ENCODE peak calls at places on chromosomes 5 and 9, in seven cellular contexts. One of them, this sample, is unnamed.

GRCh38 chr9:100724932-100725331 is 147.1 kb downstream of the CAVIN4 start:
- DNase-seq in heart left ventricle: no peak
- DNase-seq in body of pancreas: no peak
- DNase-seq in endothelial cell of umbilical vein: no peak
- DNase-seq in ovary: no peak
- DNase-seq in prostate gland: no peak
- DNase-seq in A549: no peak
- DNase-seq in this sample: no peak

GRCh38 chr9:98380065-98380681 is 124.7 kb upstream of the TBC1D2 start:
- DNase-seq in heart left ventricle: no peak
- DNase-seq in body of pancreas: peak; percentile 41
- DNase-seq in endothelial cell of umbilical vein: peak; percentile 8
- DNase-seq in ovary: no peak
- DNase-seq in prostate gland: no peak
- DNase-seq in A549: peak; percentile 52
- DNase-seq in this sample: no peak

GRCh38 chr9:110252509-110253139 is 3.7 kb downstream of the TXN start:
- DNase-seq in heart left ventricle: no peak
- DNase-seq in body of pancreas: no peak
- DNase-seq in endothelial cell of umbilical vein: no peak
- DNase-seq in ovary: no peak
- DNase-seq in prostate gland: no peak
- DNase-seq in A549: peak; percentile 57
- DNase-seq in this sample: no peak

GRCh38 chr9:77648458-77649108 is 461 bp upstream of the GNA14 start:
- DNase-seq in heart left ventricle: peak; percentile 69
- DNase-seq in body of pancreas: peak; percentile 69
- DNase-seq in endothelial cell of umbilical vein: peak; percentile 51
- DNase-seq in ovary: peak; percentile 83
- DNase-seq in prostate gland: peak; percentile 59
- DNase-seq in A549: no peak
- DNase-seq in this sample: no peak

GRCh38 chr5:73826301-73826700 is 200.3 kb downstream of the ARHGEF28 start:
- DNase-seq in heart left ventricle: no peak
- DNase-seq in body of pancreas: no peak
- DNase-seq in endothelial cell of umbilical vein: no peak
- DNase-seq in ovary: peak; percentile 39
- DNase-seq in prostate gland: peak; percentile 32
- DNase-seq in A549: no peak
- DNase-seq in this sample: no peak

GRCh38 chr9:35940474-35941467 is 17.2 kb downstream of the OR2S2 start:
- DNase-seq in heart left ventricle: no peak
- DNase-seq in body of pancreas: no peak
- DNase-seq in endothelial cell of umbilical vein: no peak
- DNase-seq in ovary: no peak
- DNase-seq in prostate gland: no peak
- DNase-seq in A549: no peak
- DNase-seq in this sample: no peak

GRCh38 chr5:149273237-149273636 is 1.6 kb downstream of the AFAP1L1 start:
- DNase-seq in heart left ventricle: no peak
- DNase-seq in body of pancreas: no peak
- DNase-seq in endothelial cell of umbilical vein: no peak
- DNase-seq in ovary: no peak
- DNase-seq in prostate gland: no peak
- DNase-seq in A549: no peak
- DNase-seq in this sample: no peak

GRCh38 chr9:100700689-100701318 is 122.9 kb downstream of the CAVIN4 start:
- DNase-seq in heart left ventricle: no peak
- DNase-seq in body of pancreas: peak; percentile 45
- DNase-seq in endothelial cell of umbilical vein: peak; percentile 38
- DNase-seq in ovary: no peak
- DNase-seq in prostate gland: no peak
- DNase-seq in A549: peak; percentile 38
- DNase-seq in this sample: no peak

GRCh38 chr9:92986175-92987110 is 39.1 kb downstream of the FGD3 start:
- DNase-seq in heart left ventricle: no peak
- DNase-seq in body of pancreas: peak; percentile 40
- DNase-seq in endothelial cell of umbilical vein: no peak
- DNase-seq in ovary: no peak
- DNase-seq in prostate gland: no peak
- DNase-seq in A549: peak; percentile 39
- DNase-seq in this sample: no peak

GRCh38 chr9:92988215-92988731 is 41.0 kb downstream of the FGD3 start:
- DNase-seq in heart left ventricle: no peak
- DNase-seq in body of pancreas: no peak
- DNase-seq in endothelial cell of umbilical vein: no peak
- DNase-seq in ovary: no peak
- DNase-seq in prostate gland: no peak
- DNase-seq in A549: no peak
- DNase-seq in this sample: no peak

GRCh38 chr9:92982130-92982529 is 34.8 kb downstream of the FGD3 start:
- DNase-seq in heart left ventricle: no peak
- DNase-seq in body of pancreas: no peak
- DNase-seq in endothelial cell of umbilical vein: no peak
- DNase-seq in ovary: no peak
- DNase-seq in prostate gland: no peak
- DNase-seq in A549: no peak
- DNase-seq in this sample: no peak

GRCh38 chr9:92983984-92984589 is 36.8 kb downstream of the FGD3 start:
- DNase-seq in heart left ventricle: no peak
- DNase-seq in body of pancreas: no peak
- DNase-seq in endothelial cell of umbilical vein: no peak
- DNase-seq in ovary: no peak
- DNase-seq in prostate gland: no peak
- DNase-seq in A549: peak; percentile 50
- DNase-seq in this sample: no peak

DNA sequence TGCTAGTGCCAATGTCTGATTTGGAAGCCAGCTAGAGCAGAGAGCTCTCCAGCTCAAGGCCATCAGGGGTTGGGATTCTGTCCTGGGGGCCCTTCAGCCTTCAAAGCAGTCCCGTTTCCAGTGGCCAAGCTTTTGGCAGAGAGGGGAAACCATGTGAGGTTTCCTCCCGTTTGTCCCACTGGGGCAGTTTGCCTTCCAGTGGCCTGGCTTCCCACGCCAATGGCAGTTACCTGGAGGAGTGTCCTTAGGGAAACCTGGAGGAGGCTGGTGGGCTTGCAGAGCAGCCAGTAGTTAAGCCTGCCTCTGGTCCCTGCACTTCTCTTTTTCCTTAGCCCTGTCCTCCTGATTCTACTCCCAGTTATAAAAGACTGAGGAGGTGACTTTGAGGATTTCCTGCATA is 37.7 kb downstream of the FGD3 start:
- DNase-seq in heart left ventricle: no peak
- DNase-seq in body of pancreas: no peak
- DNase-seq in endothelial cell of umbilical vein: no peak
- DNase-seq in ovary: no peak
- DNase-seq in prostate gland: no peak
- DNase-seq in A549: no peak
- DNase-seq in this sample: no peak
- H3K9me3 ChIP-seq in heart left ventricle: no peaks in the 10 kb centered on the region
- H3K9me3 ChIP-seq in body of pancreas: no peaks in the 10 kb centered on the region
- H3K9me3 ChIP-seq in endothelial cell of umbilical vein: peaks cover 2% of the 10 kb centered on the region
- H3K9me3 ChIP-seq in ovary: no peaks in the 10 kb centered on the region
- H3K9me3 ChIP-seq in prostate gland: no peaks in the 10 kb centered on the region
- H3K9me3 ChIP-seq in A549: peaks cover 39% of the 10 kb centered on the region
- H3K9me3 ChIP-seq in this sample: peaks cover 9% of the 10 kb centered on the region

GRCh38 chr9:1875251-1875851 is 139.8 kb upstream of the SMARCA2 start:
- DNase-seq in heart left ventricle: no peak
- DNase-seq in body of pancreas: no peak
- DNase-seq in endothelial cell of umbilical vein: no peak
- DNase-seq in ovary: no peak
- DNase-seq in prostate gland: no peak
- DNase-seq in A549: no peak
- DNase-seq in this sample: no peak
- TF ChIP-seq POLR2A in heart left ventricle: no peak
- TF ChIP-seq POLR2A in body of pancreas: no peak
- TF ChIP-seq POLR2A in endothelial cell of umbilical vein: no peak
- TF ChIP-seq POLR2A in ovary: no peak
- TF ChIP-seq POLR2A in prostate gland: no peak
- TF ChIP-seq POLR2A in A549: no peak
- TF ChIP-seq POLR2A in this sample: no peak

GRCh38 chr9:137458194-137459146 is 664 bp downstream of the NSMF start:
- DNase-seq in heart left ventricle: peak; percentile 40
- DNase-seq in body of pancreas: peak; percentile 66
- DNase-seq in endothelial cell of umbilical vein: no peak
- DNase-seq in ovary: peak; percentile 59
- DNase-seq in prostate gland: no peak
- DNase-seq in A549: no peak
- DNase-seq in this sample: no peak
- H3K9me3 ChIP-seq in heart left ventricle: no peaks in the 10 kb centered on the region
- H3K9me3 ChIP-seq in body of pancreas: no peaks in the 10 kb centered on the region
- H3K9me3 ChIP-seq in endothelial cell of umbilical vein: no peaks in the 10 kb centered on the region
- H3K9me3 ChIP-seq in ovary: no peaks in the 10 kb centered on the region
- H3K9me3 ChIP-seq in prostate gland: no peaks in the 10 kb centered on the region
- H3K9me3 ChIP-seq in A549: no peaks in the 10 kb centered on the region
- H3K9me3 ChIP-seq in this sample: no peaks in the 10 kb centered on the region

DNA sequence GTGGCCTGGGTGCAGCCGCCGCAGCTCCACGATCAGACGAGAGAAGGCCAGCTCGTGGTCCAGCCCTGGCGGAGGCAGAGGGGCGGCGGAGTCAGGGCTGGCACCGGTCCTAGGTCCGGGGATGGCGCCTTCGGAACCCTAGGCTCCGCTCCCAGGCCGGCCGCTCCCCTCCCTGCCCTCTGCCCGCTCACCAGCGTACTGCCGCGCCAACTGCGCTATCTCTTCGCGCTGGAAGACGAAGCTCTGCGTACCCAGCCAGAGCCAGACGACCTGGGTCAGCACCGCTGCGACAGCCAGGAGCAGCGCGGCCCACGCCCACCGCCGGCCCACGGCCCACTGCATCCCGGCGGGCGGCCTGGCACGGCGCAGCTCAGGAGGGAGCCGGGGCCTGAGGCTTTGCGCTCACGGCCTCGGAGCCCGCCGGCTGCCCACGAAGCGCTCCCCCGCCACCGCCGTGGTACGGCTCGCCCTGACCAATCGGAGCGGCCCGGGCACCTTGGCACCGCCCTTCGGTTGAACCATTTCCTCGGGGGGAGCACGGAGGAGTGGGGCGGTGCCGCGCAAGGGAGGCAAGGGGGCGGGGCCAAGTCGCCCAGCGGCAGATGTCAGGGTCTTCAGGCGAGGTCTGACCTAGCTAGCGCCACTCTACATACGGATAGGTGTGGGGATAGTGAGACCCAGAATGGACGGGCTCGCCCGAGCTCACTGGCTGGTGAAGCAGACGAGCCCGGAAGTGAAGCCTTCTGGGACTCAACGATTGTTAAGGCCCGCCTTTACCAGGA is at the start of gene SIGMAR1:
- DNase-seq in heart left ventricle: peak; percentile 96
- DNase-seq in body of pancreas: peak; percentile 93
- DNase-seq in endothelial cell of umbilical vein: peak; percentile 91
- DNase-seq in ovary: peak; percentile 96
- DNase-seq in prostate gland: peak; percentile 92
- DNase-seq in A549: peak; percentile 93
- DNase-seq in this sample: peak; percentile 64
- TF ChIP-seq POLR2A in heart left ventricle: peak; percentile 86
- TF ChIP-seq POLR2A in body of pancreas: peak; percentile 75
- TF ChIP-seq POLR2A in endothelial cell of umbilical vein: peak; percentile 81
- TF ChIP-seq POLR2A in ovary: peak; percentile 81
- TF ChIP-seq POLR2A in prostate gland: peak; percentile 73
- TF ChIP-seq POLR2A in A549: peak; percentile 89
- TF ChIP-seq POLR2A in this sample: peak; percentile 73

DNA sequence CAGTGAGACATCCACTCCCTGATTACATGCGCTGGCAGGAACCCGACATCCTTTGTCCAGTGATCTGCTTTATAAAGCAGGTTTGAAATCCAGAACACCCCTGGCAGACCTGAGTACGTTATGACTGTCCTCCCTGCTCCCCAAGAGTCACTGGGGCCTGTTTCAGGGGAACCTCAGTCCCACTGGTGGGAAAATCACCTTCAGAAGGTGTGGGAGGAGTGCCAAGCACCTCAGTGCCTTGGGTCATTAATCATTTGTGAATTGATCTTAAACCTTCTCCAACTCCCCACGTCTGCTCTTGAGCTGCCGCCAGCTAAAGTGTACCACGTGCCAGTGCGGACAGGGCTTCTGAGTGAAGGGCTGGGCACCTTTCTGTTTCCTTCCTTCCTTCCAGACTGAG is 16.2 kb downstream of the SLC6A3 start:
- DNase-seq in heart left ventricle: no peak
- DNase-seq in body of pancreas: no peak
- DNase-seq in endothelial cell of umbilical vein: no peak
- DNase-seq in ovary: no peak
- DNase-seq in prostate gland: no peak
- DNase-seq in A549: no peak
- DNase-seq in this sample: no peak
- H3K9me3 ChIP-seq in heart left ventricle: no peaks in the 10 kb centered on the region
- H3K9me3 ChIP-seq in body of pancreas: peaks cover 15% of the 10 kb centered on the region
- H3K9me3 ChIP-seq in endothelial cell of umbilical vein: peaks cover 2% of the 10 kb centered on the region
- H3K9me3 ChIP-seq in ovary: no peaks in the 10 kb centered on the region
- H3K9me3 ChIP-seq in prostate gland: no peaks in the 10 kb centered on the region
- H3K9me3 ChIP-seq in A549: peaks cover 37% of the 10 kb centered on the region
- H3K9me3 ChIP-seq in this sample: peaks cover 44% of the 10 kb centered on the region

DNA sequence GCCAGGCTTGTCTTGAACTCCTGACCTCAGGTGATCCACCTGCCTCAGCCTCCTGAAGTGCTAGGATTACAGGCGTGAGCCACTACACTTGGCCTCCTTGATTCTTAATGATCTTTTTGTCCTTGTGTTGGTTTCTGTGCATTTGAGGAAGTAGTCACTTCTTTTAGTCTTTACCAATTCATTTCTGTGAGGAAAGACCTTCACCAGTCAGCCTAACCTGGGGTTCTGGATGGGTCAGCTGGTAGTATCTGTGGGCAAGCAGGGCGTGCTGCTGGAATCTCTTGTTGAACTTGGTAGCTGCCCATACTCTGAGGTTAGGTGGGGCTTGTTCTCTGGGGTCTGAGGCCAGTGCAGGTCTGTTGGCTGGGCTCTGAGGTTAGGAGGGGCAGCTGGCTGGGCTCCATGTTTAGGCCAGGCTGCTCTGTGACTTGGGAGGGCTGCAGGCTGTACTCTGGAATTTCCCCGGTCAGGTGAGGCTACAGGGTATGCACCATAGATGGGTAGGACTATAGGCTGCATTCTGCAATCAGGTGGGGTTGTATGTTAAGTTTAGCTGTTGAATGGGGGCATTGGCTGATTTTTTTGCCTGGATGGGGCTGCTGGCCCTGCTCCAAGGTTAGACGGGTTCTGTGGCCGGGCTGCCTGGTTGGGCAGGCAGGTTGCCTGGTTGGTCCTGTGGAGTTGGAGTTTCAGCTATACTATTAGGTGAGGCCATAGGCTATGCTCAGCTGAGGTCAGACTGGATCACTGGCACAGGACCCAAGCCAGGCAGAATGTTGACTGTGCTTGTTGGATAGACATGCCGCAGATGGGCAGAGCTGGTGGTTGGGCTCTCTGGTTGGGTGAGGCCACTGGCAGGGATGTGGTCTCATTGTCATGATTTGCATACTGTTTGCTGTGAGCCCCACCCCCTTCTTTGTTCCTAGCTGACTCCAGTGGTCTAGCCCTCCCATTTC is 19.2 kb downstream of the UBAP1 start:
- DNase-seq in heart left ventricle: no peak
- DNase-seq in body of pancreas: peak; percentile 19
- DNase-seq in endothelial cell of umbilical vein: no peak
- DNase-seq in ovary: no peak
- DNase-seq in prostate gland: no peak
- DNase-seq in A549: peak; percentile 34
- DNase-seq in this sample: no peak
- TF ChIP-seq POLR2A in heart left ventricle: no peak
- TF ChIP-seq POLR2A in body of pancreas: no peak
- TF ChIP-seq POLR2A in endothelial cell of umbilical vein: no peak
- TF ChIP-seq POLR2A in ovary: no peak
- TF ChIP-seq POLR2A in prostate gland: no peak
- TF ChIP-seq POLR2A in A549: no peak
- TF ChIP-seq POLR2A in this sample: no peak

This sample was measured in esophagus squamous epithelium.